ENCODE peak calls at places on chromosomes 2 and 18, in four cellular contexts. N, U, L and C are unnamed samples. For H3K27me3 and H3K4me1, the result is how much of the 10 kb centered on the place peaks cover.

GRCh38 chr2:103161456-103162289 is 399.8 kb downstream of the TMEM182 start:
- DNase-seq in N (no peak), U (no peak), L (peak), C (peak)

GRCh38 chr18:59623456-59624383 is 73.5 kb downstream of the CCBE1 start:
- DNase-seq in N (no peak), U (no peak), L (no peak), C (no peak)

GRCh38 chr2:221780281-221780688 is 208.2 kb upstream of the EPHA4 start:
- DNase-seq in N (no peak), U (no peak), L (no peak), C (no peak)

GRCh38 chr18:43919565-43919964 is 642.3 kb upstream of the SYT4 start:
- DNase-seq in N (no peak), U (no peak), L (no peak), C (peak)

GRCh38 chr2:48001498-48001897 is 95.2 kb upstream of the FBXO11 start:
- DNase-seq in N (no peak), U (no peak), L (no peak), C (no peak)

GRCh38 chr2:139746901-139747300 is 966.7 kb upstream of the NXPH2 start:
- DNase-seq in N (no peak), U (no peak), L (no peak), C (no peak)

GRCh38 chr2:95350320-95351079 is 52.0 kb upstream of the FAHD2A start:
- DNase-seq in N (no peak), U (no peak), L (no peak), C (no peak)

GRCh38 chr2:203744091-203744490 is 37.7 kb downstream of the CD28 start:
- DNase-seq in N (no peak), U (no peak), L (no peak), C (no peak)

GRCh38 chr2:158753561-158754302 is 41.4 kb upstream of the DAPL1 start:
- DNase-seq in N (peak), U (no peak), L (peak), C (peak)

GRCh38 chr2:232229917-232230310 is 148.6 kb upstream of the ALPP start:
- DNase-seq in N (no peak), U (no peak), L (no peak), C (no peak)

GRCh38 chr2:42446503-42447271 is 47.1 kb downstream of the KCNG3 start:
- DNase-seq in N (no peak), U (no peak), L (no peak), C (no peak)

GRCh38 chr18:23574611-23575308 is 11.5 kb downstream of the NPC1 start:
- DNase-seq in N (no peak), U (no peak), L (no peak), C (no peak)

GRCh38 chr2:59237311-59237710 is 996.2 kb upstream of the FANCL start:
- DNase-seq in N (no peak), U (no peak), L (no peak), C (no peak)

GRCh38 chr2:217178366-217178765 is 318.5 kb upstream of the TNP1 start:
- DNase-seq in N (no peak), U (no peak), L (no peak), C (no peak)

GRCh38 chr18:22558945-22559385 is 141.2 kb upstream of the CTAGE1 start:
- DNase-seq in N (no peak), U (peak), L (peak), C (peak)

GRCh38 chr2:183867206-183867605 is 731.1 kb upstream of the ZNF804A start:
- DNase-seq in N (no peak), U (no peak), L (no peak), C (no peak)

GRCh38 chr2:61419129-61419528 is 51.8 kb downstream of the USP34 start:
- DNase-seq in N (no peak), U (no peak), L (no peak), C (no peak)

GRCh38 chr2:12717988-12718661 is 1.4 kb downstream of the TRIB2 start:
- DNase-seq in N (peak), U (no peak), L (peak), C (no peak)
- H3K27ac ChIP-seq in N (peak), U (peak), L (peak), C (no peak)

DNA sequence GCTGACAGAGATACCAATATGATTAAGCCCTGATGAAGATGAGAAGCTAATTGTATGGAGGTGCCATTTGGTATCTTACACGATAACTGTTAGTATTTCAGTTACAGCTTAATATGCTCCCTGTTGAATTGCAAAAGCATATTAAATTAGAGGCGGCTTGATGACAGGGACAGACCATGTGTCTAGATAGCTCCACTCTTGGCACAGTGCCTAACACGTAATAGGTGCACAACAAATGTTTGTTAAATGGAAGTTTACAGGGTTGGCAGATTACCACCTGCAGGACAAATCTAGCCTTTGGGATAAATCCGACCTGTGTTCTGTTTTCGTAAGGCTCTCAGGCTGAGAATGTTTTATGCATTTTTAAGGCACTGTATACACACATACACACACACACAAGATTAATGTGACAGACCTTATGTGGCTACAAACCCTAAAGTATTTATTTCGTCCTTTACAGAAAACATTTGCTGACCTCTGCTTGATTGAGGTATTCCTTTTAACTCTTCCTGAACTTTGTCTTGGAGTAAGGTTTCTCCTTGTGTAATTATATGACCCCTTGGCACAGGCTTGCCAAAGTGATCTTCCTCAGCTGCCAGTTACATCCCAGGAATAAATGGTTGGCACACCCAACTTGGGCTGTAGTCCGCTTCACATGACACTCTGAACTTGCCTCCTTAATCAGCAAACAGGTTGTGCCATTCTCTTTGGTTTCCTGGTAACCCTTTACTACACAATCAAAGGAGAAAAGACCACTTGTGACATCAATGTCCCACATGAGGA is 348.9 kb downstream of the HRH4 start:
- DNase-seq in N (no peak), U (no peak), L (no peak), C (no peak)
- H3K27me3 ChIP-seq in N (under half), U (under half), L (under half), C (under half)

GRCh38 chr18:2425426-2426317 is 145.6 kb downstream of the METTL4 start:
- DNase-seq in N (no peak), U (no peak), L (no peak), C (no peak)
- H3K4me1 ChIP-seq in N (under half), U (under half), L (under half), C (under half)

GRCh38 chr2:41066168-41066567 is 614.3 kb upstream of the SLC8A1 start:
- DNase-seq in N (no peak), U (no peak), L (no peak), C (no peak)
- H3K27ac ChIP-seq in N (no peak), U (no peak), L (no peak), C (no peak)